ENCODE peak calls at places on chromosomes 5 and 9, in seven cellular contexts. O, A, P, G, M, U and T are unnamed samples.
A peak's percentile ranks its signal among the peaks of the same experiment; 100 is the strongest.

GRCh38 chr9:77843088-77843985 is 188.3 kb downstream of the GNAQ start:
- DNase-seq in O (no peak), A (no peak), P (no peak), G (no peak), M (no peak), U (no peak), T (no peak)

GRCh38 chr9:136690841-136691261 is 3.6 kb upstream of the AGPAT2 start:
- DNase-seq in O (no peak), A (peak; percentile 86), P (no peak), G (peak; percentile 95), M (peak; percentile 64), U (peak; percentile 66), T (no peak)

GRCh38 chr5:143703659-143704058 is 108.3 kb upstream of the HMHB1 start:
- DNase-seq in O (no peak), A (no peak), P (no peak), G (no peak), M (no peak), U (no peak), T (no peak)

GRCh38 chr5:146565764-146566163 is 49.8 kb upstream of the GPR151 start:
- DNase-seq in O (no peak), A (peak; percentile 22), P (peak; percentile 63), G (peak; percentile 21), M (no peak), U (no peak), T (peak; percentile 74)

GRCh38 chr9:90287567-90288274 is 354.9 kb downstream of the DIRAS2 start:
- DNase-seq in O (peak; percentile 48), A (no peak), P (no peak), G (peak; percentile 5), M (no peak), U (no peak), T (no peak)

GRCh38 chr9:4298255-4299005 is 1.4 kb downstream of the GLIS3 start:
- DNase-seq in O (no peak), A (peak; percentile 43), P (no peak), G (peak; percentile 68), M (no peak), U (peak; percentile 35), T (peak; percentile 49)

GRCh38 chr9:36150529-36151305 is 14.2 kb downstream of the GLIPR2 start:
- DNase-seq in O (no peak), A (no peak), P (no peak), G (no peak), M (no peak), U (no peak), T (no peak)

GRCh38 chr5:175814676-175815075 is 56.7 kb upstream of the CPLX2 start:
- DNase-seq in O (no peak), A (peak; percentile 41), P (peak; percentile 64), G (no peak), M (no peak), U (peak; percentile 27), T (no peak)

GRCh38 chr5:157575096-157575872 is at the start of gene ADAM19:
- DNase-seq in O (no peak), A (peak; percentile 71), P (no peak), G (peak; percentile 53), M (no peak), U (peak; percentile 56), T (peak; percentile 62)

GRCh38 chr5:16538001-16538400 is 72.4 kb upstream of the ZNF622 start:
- DNase-seq in O (no peak), A (no peak), P (no peak), G (no peak), M (peak; percentile 34), U (no peak), T (no peak)

DNA sequence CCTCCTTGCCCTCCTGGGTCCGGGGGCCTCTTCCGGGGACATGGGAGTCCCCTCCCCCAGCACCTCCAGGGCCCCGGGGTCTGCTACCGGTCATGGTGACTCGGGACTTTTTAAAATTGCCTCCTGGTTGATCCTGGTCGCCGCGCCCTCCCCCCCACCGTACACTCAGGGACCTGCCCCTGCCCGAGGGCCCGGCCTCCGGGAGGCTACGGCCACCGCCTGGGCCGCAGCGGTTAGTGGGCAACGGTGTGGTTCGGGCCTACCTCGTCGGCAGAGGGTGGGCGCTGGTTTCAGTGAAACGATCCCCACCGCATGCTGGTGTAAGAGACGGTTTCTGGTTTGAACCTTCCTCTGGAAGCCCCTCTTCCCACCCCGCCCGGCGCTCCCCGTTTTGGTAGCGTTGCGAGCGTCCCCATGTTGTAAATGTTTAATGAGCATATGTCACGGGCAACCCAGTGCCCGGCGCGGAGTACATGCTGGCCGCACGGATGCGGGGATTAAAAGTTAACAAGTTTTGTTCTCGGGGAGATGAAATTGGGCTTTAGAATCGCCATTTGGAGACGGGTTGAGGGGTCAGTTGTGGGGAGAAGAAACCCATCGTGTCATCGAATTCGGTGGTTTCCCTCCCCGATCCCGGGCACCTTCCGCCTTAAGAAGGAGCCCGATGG is 1.2 kb downstream of the LARP1 start:
- DNase-seq in O (no peak), A (peak; percentile 61), P (no peak), G (peak; percentile 67), M (peak; percentile 32), U (peak; percentile 56), T (peak; percentile 62)
- H3K4me1 ChIP-seq in O (peaks cover 26% of the 10 kb centered on the region), A (peaks cover 53% of the 10 kb centered on the region), P (peaks cover 32% of the 10 kb centered on the region), G (peaks cover 51% of the 10 kb centered on the region), M (peaks cover 59% of the 10 kb centered on the region), U (peaks cover 51% of the 10 kb centered on the region), T (peaks cover 22% of the 10 kb centered on the region)

GRCh38 chr5:178162481-178162880 is 8.8 kb upstream of the NHP2 start:
- DNase-seq in O (no peak), A (no peak), P (no peak), G (no peak), M (no peak), U (no peak), T (no peak)

GRCh38 chr5:178160176-178160575 is 6.5 kb upstream of the NHP2 start:
- DNase-seq in O (no peak), A (no peak), P (no peak), G (no peak), M (no peak), U (no peak), T (no peak)

GRCh38 chr5:178165585-178165984 is 11.9 kb upstream of the NHP2 start:
- DNase-seq in O (no peak), A (no peak), P (no peak), G (no peak), M (no peak), U (no peak), T (no peak)

GRCh38 chr5:178163772-178164735 is 10.4 kb upstream of the NHP2 start:
- DNase-seq in O (peak; percentile 34), A (peak; percentile 84), P (peak; percentile 62), G (peak; percentile 94), M (peak; percentile 64), U (peak; percentile 85), T (peak; percentile 92)
- H3K4me3 ChIP-seq in O (no peak overlapping the region), A (peak overlapping the region; percentile 6), P (peak overlapping the region; percentile 13), G (no peak overlapping the region), M (no peak overlapping the region), U (peak overlapping the region; percentile 44), T (no peak overlapping the region)

GRCh38 chr5:150515446-150515845 is 7.5 kb downstream of the NDST1 start:
- DNase-seq in O (no peak), A (no peak), P (no peak), G (no peak), M (no peak), U (peak; percentile 64), T (no peak)
- H3K4me1 ChIP-seq in O (no peaks in the 10 kb centered on the region), A (peaks cover 79% of the 10 kb centered on the region), P (peaks cover 29% of the 10 kb centered on the region), G (peaks cover 64% of the 10 kb centered on the region), M (peaks cover 64% of the 10 kb centered on the region), U (peaks cover 77% of the 10 kb centered on the region), T (peaks cover 54% of the 10 kb centered on the region)

DNA sequence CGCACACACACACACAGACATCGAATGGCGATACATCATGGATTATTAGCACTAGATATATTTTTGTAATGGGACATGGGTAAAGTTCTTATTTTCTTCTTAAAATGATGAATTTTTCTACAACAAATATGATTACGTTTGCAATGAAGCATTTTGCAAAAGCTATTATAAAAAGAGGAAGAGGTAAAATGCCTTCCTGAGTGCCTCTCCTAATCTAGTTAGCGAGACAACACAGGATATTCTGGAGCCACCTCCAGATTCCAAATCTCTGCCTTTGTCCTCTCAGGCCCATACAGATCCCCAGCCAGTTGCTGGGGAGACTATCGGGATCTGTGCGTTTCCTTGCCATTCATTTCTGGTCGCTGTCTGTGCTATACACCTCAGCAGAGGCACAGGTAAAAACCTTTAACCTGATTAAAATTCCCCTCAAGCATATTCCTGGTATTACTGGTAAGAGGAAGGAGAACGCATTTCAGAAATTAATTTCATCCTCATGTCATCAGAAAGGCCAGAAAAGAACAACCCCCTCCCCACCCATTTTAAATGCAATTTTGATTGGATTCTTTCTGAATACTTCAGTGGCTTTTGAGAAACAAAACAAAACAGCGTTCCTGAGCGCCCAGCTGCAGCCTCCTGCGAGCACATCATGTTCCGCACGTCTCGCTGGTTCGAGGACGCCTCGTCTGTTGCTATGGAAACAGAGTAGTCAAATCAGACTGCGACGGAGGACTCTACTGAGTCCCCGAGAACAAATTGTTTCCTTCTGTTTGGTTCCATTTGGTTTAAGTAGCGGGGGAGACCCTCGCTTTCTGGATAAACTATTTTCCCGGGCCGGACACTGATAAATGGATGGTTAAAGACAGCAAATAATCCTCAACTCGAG is 69.3 kb downstream of the SLC28A3 start:
- DNase-seq in O (no peak), A (peak; percentile 47), P (no peak), G (peak; percentile 96), M (peak; percentile 43), U (peak; percentile 35), T (no peak)
- H3K4me3 ChIP-seq in O (peak overlapping the region; percentile 48), A (peak overlapping the region; percentile 30), P (no peak overlapping the region), G (no peak overlapping the region), M (no peak overlapping the region), U (peak overlapping the region; percentile 46), T (no peak overlapping the region)